ENCODE peak calls at places on chromosome 7, in eight cellular contexts. Z, M, W, A, Y, H, P and F are unnamed samples. For H3K4me1, the result is how much of the 10 kb centered on the place peaks cover.

GRCh38 chr7:157652161-157652953 is 315.6 kb downstream of the DNAJB6 start:
- DNase-seq in Z (no peak), M (no peak), W (no peak), A (no peak), Y (no peak), H (no peak), P (no peak), F (no peak)

GRCh38 chr7:28484276-28484675 is 72.0 kb downstream of the CREB5 start:
- DNase-seq in Z (no peak), M (no peak), W (no peak), A (peak), Y (no peak), H (peak), P (no peak), F (no peak)

GRCh38 chr7:55120501-55121198 is 101.8 kb downstream of the EGFR start:
- DNase-seq in Z (peak), M (no peak), W (no peak), A (peak), Y (no peak), H (peak), P (no peak), F (no peak)

GRCh38 chr7:4738711-4739527 is 36.5 kb upstream of the AP5Z1 start:
- DNase-seq in Z (peak), M (no peak), W (no peak), A (peak), Y (no peak), H (peak), P (peak), F (no peak)

GRCh38 chr7:133985300-133985699 is 141.8 kb upstream of the LRGUK start:
- DNase-seq in Z (no peak), M (no peak), W (no peak), A (no peak), Y (no peak), H (no peak), P (no peak), F (no peak)

GRCh38 chr7:105909742-105910141 is 33.3 kb upstream of the ATXN7L1 start:
- DNase-seq in Z (no peak), M (no peak), W (no peak), A (no peak), Y (no peak), H (no peak), P (no peak), F (no peak)

GRCh38 chr7:112202819-112203218 is 3.4 kb downstream of the DOCK4 start:
- DNase-seq in Z (peak), M (peak), W (peak), A (no peak), Y (no peak), H (no peak), P (no peak), F (no peak)

GRCh38 chr7:39825391-39825790 is 124.7 kb upstream of the CDK13 start:
- DNase-seq in Z (no peak), M (no peak), W (no peak), A (peak), Y (no peak), H (no peak), P (no peak), F (no peak)

GRCh38 chr7:157027568-157028527 is 17.4 kb upstream of the MNX1 start:
- DNase-seq in Z (no peak), M (no peak), W (no peak), A (no peak), Y (no peak), H (no peak), P (no peak), F (no peak)

GRCh38 chr7:107813524-107813923 is 10.5 kb upstream of the SLC26A3 start:
- DNase-seq in Z (no peak), M (no peak), W (no peak), A (no peak), Y (no peak), H (no peak), P (no peak), F (no peak)

GRCh38 chr7:98286701-98287485 is 5.4 kb downstream of the BRI3 start:
- DNase-seq in Z (no peak), M (no peak), W (no peak), A (no peak), Y (no peak), H (peak), P (no peak), F (no peak)

GRCh38 chr7:70456729-70457128 is 675.2 kb upstream of the GALNT17 start:
- DNase-seq in Z (no peak), M (no peak), W (no peak), A (no peak), Y (no peak), H (no peak), P (no peak), F (no peak)

GRCh38 chr7:135879238-135879637 is 97.9 kb downstream of the MTPN start:
- DNase-seq in Z (no peak), M (no peak), W (no peak), A (peak), Y (no peak), H (peak), P (no peak), F (no peak)

GRCh38 chr7:130941322-130942210 is 207.6 kb upstream of the KLF14 start:
- DNase-seq in Z (peak), M (peak), W (peak), A (peak), Y (no peak), H (no peak), P (peak), F (no peak)

GRCh38 chr7:82019538-82019937 is 249.7 kb upstream of the HGF start:
- DNase-seq in Z (no peak), M (no peak), W (no peak), A (no peak), Y (no peak), H (no peak), P (no peak), F (no peak)

GRCh38 chr7:74371381-74372059 is 82.2 kb upstream of the GTF2IRD1 start:
- DNase-seq in Z (peak), M (no peak), W (no peak), A (no peak), Y (no peak), H (no peak), P (no peak), F (no peak)

GRCh38 chr7:126040114-126041045 is 1110.8 kb upstream of the POT1 start:
- DNase-seq in Z (no peak), M (no peak), W (no peak), A (no peak), Y (no peak), H (no peak), P (no peak), F (no peak)

GRCh38 chr7:151409555-151410404 is at the start of gene WDR86:
- DNase-seq in Z (no peak), M (no peak), W (no peak), A (no peak), Y (no peak), H (no peak), P (no peak), F (no peak)

GRCh38 chr7:47602272-47603004 is 20.5 kb upstream of the TNS3 start:
- DNase-seq in Z (no peak), M (no peak), W (no peak), A (no peak), Y (no peak), H (no peak), P (no peak), F (no peak)

GRCh38 chr7:55053651-55054226 is 34.9 kb downstream of the EGFR start:
- DNase-seq in Z (no peak), M (no peak), W (no peak), A (peak), Y (no peak), H (peak), P (no peak), F (no peak)

GRCh38 chr7:69277361-69277760 is 320.9 kb upstream of the AUTS2 start:
- DNase-seq in Z (no peak), M (no peak), W (no peak), A (no peak), Y (no peak), H (no peak), P (no peak), F (no peak)

GRCh38 chr7:106737202-106737562 is 76.2 kb upstream of the CCDC71L start:
- DNase-seq in Z (no peak), M (no peak), W (no peak), A (peak), Y (no peak), H (peak), P (no peak), F (no peak)

GRCh38 chr7:15686957-15687644 is 618 bp upstream of the MEOX2 start:
- DNase-seq in Z (no peak), M (no peak), W (no peak), A (no peak), Y (no peak), H (peak), P (no peak), F (no peak)

GRCh38 chr7:75951506-75951905 is 36.6 kb downstream of the POR start:
- DNase-seq in Z (no peak), M (no peak), W (no peak), A (peak), Y (no peak), H (peak), P (no peak), F (no peak)

GRCh38 chr7:156594283-156595080 is 46.1 kb upstream of the RNF32 start:
- DNase-seq in Z (no peak), M (no peak), W (no peak), A (no peak), Y (no peak), H (no peak), P (no peak), F (no peak)

GRCh38 chr7:63876707-63877322 is 121.8 kb upstream of the ZNF722 start:
- DNase-seq in Z (no peak), M (no peak), W (no peak), A (no peak), Y (no peak), H (no peak), P (no peak), F (no peak)

GRCh38 chr7:47080816-47081215 is 501.1 kb downstream of the TNS3 start:
- DNase-seq in Z (no peak), M (no peak), W (no peak), A (peak), Y (no peak), H (peak), P (no peak), F (no peak)

GRCh38 chr7:158861004-158861787 is 4.8 kb downstream of the DYNC2I1 start:
- DNase-seq in Z (no peak), M (no peak), W (no peak), A (no peak), Y (no peak), H (no peak), P (no peak), F (no peak)

GRCh38 chr7:28957822-28958234 is 302 bp downstream of the TRIL start:
- DNase-seq in Z (peak), M (no peak), W (no peak), A (no peak), Y (no peak), H (peak), P (no peak), F (no peak)

GRCh38 chr7:155291045-155291530 is 6.6 kb upstream of the INSIG1 start:
- DNase-seq in Z (no peak), M (no peak), W (no peak), A (peak), Y (no peak), H (peak), P (peak), F (no peak)

GRCh38 chr7:80740778-80741545 is 102.5 kb downstream of the CD36 start:
- DNase-seq in Z (no peak), M (no peak), W (no peak), A (peak), Y (no peak), H (peak), P (no peak), F (no peak)

GRCh38 chr7:84237533-84238173 is 43.1 kb upstream of the SEMA3A start:
- DNase-seq in Z (no peak), M (no peak), W (no peak), A (peak), Y (no peak), H (peak), P (peak), F (no peak)

GRCh38 chr7:11252011-11252607 is 278.4 kb downstream of the PHF14 start:
- DNase-seq in Z (no peak), M (no peak), W (no peak), A (no peak), Y (no peak), H (no peak), P (no peak), F (no peak)

GRCh38 chr7:100430450-100431285 is 1.0 kb downstream of the MEPCE start:
- DNase-seq in Z (no peak), M (peak), W (peak), A (peak), Y (no peak), H (peak), P (no peak), F (peak)

GRCh38 chr7:127251458-127252379 is 1.0 kb downstream of the GRM8 start:
- DNase-seq in Z (no peak), M (peak), W (no peak), A (no peak), Y (no peak), H (peak), P (peak), F (no peak)

GRCh38 chr7:74365320-74366022 is 76.3 kb downstream of the CLIP2 start:
- DNase-seq in Z (peak), M (no peak), W (peak), A (peak), Y (peak), H (peak), P (peak), F (no peak)

GRCh38 chr7:140745654-140746053 is 49.1 kb downstream of the NDUFB2 start:
- DNase-seq in Z (no peak), M (no peak), W (no peak), A (no peak), Y (no peak), H (no peak), P (no peak), F (no peak)

GRCh38 chr7:143316492-143316891 is 581 bp downstream of the CLCN1 start:
- DNase-seq in Z (no peak), M (no peak), W (no peak), A (no peak), Y (no peak), H (no peak), P (no peak), F (no peak)
- H3K4me1 ChIP-seq in Z (under half), M (under half), W (under half), A (under half), Y (under half), H (under half), P (under half), F (under half)

GRCh38 chr7:831596-832291 is 532 bp upstream of the SUN1 start:
- DNase-seq in Z (peak), M (peak), W (no peak), A (peak), Y (no peak), H (peak), P (peak), F (no peak)

GRCh38 chr7:833601-834258 is 1.5 kb downstream of the SUN1 start:
- DNase-seq in Z (no peak), M (no peak), W (no peak), A (peak), Y (no peak), H (peak), P (no peak), F (no peak)

GRCh38 chr7:832968-833424 is 720 bp downstream of the SUN1 start:
- DNase-seq in Z (no peak), M (no peak), W (no peak), A (no peak), Y (no peak), H (no peak), P (no peak), F (no peak)

GRCh38 chr7:834277-834676 is 2.0 kb downstream of the SUN1 start:
- DNase-seq in Z (no peak), M (no peak), W (no peak), A (no peak), Y (no peak), H (no peak), P (no peak), F (no peak)

DNA sequence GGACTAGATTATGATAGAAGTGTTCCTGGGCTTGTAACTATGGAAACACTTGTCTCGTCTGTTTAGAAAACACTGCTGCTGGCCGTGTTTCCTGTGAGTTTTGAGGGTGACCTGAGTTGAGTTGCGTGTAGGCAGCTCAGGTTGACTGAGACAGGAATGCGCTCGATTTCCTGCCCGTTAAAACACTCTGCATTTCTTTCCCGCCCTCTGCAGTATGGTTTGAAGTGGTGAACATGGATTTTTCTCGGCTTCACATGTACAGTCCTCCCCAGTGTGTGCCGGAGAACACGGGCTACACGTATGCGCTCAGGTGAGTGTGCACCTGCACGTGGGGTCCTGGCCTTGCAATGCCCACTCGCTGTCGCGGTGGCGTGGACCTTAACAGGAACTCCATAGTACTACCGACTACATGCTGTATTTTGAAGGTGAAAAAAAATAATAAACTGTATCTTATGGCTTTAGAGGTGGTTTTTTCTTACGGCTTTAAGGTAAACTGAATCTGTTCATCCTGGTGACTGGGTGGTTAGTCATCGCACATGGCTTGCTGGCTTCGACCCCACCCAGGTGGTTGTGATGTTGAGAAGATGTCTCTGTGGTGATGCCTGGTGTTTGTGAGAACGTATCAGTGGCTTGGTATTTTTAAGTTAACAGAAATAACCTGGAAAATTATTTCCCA is at the start of gene SUN1:
- DNase-seq in Z (peak), M (peak), W (no peak), A (peak), Y (no peak), H (peak), P (peak), F (peak)
- H3K4me1 ChIP-seq in Z (under half), M (under half), W (half or more), A (under half), Y (under half), H (under half), P (under half), F (under half)

DNA sequence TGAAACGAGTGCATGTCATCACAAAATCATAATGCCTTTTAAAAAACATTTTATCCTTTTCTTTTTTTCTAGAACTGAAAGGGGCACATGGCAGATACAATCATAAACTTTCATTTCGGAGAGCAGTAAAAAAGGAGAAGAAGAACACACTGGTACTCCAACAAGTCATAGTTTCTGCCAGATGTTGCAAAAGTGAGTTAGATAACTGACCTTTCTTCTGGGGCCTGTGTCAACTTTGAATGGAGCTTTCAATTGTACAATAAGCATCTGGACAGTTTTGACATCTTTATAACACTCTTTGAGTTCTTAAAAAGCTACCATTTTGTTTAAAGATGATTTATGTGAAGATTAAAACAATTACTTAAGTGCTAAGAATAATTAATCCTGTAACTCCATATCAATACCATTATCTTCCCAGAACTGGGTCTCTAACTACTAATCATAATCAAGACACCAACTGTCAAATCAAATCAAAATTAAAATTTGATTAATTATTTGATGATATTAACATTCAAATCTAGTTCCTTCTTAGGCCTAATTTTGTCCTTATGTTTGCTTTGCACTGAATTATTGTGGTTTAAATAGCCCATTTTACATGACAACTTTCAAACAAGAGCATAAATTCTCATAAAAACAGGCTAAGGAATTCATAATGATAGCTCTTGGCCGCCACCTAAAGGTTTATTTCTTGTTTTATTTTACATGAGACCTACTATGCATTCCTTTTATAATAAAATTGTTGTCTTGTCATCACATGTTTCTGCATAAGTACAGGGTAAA is 19.5 kb upstream of the ITGB8 start:
- DNase-seq in Z (no peak), M (no peak), W (no peak), A (peak), Y (no peak), H (peak), P (no peak), F (no peak)
- H3K4me1 ChIP-seq in Z (under half), M (under half), W (under half), A (under half), Y (under half), H (under half), P (under half), F (under half)

DNA sequence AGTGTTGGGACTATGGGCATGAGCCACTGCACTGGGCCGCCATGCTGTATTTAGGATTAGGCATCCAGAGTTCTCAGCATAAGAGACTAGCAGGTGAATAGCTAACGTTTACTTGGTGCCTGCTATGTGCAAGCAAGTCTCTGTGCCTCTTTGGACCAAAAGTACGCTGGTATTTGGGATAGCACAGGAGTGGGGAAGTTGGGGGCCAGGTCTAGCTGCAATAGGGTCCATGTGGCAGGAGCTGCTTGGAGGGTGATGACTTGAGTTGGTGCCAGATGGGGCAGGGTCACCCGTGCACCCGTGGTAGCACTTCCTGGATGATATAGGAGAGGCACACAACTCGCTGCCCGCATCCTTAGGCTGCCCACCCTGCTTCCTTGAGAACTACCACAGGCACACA is 22.4 kb downstream of the NACAD start:
- DNase-seq in Z (no peak), M (no peak), W (no peak), A (no peak), Y (no peak), H (no peak), P (no peak), F (no peak)
- H3K4me1 ChIP-seq in Z (under half), M (under half), W (under half), A (under half), Y (under half), H (under half), P (under half), F (under half)

GRCh38 chr7:25665903-25666670 is 437.8 kb upstream of the NPVF start:
- DNase-seq in Z (no peak), M (no peak), W (no peak), A (no peak), Y (no peak), H (no peak), P (no peak), F (no peak)
- H3K4me1 ChIP-seq in Z (under half), M (under half), W (under half), A (under half), Y (under half), H (under half), P (under half), F (under half)